ENCODE peak calls at places on chromosomes 16 and 17, in five cellular contexts. K, Y, I, G and O are unnamed samples.

GRCh38 chr17:13416748-13417363 is 184.9 kb downstream of the HS3ST3A1 start:
- DNase-seq in Y (no peak), K (peak; percentile 24), I (no peak), G (no peak), O (no peak)

GRCh38 chr16:30066882-30067583 is 1.5 kb downstream of the ALDOA start:
- DNase-seq in K (peak; percentile 40), G (no peak), I (no peak), Y (no peak), O (no peak)

GRCh38 chr17:67879662-67880061 is 54.4 kb downstream of the BPTF start:
- DNase-seq in Y (no peak), G (no peak), K (no peak), I (no peak), O (peak; percentile 48)

GRCh38 chr17:17626151-17626805 is 34.8 kb upstream of the PEMT start:
- DNase-seq in K (no peak), G (peak; percentile 71), I (peak; percentile 89), Y (no peak), O (peak; percentile 81)

GRCh38 chr17:45775576-45776011 is 8.5 kb upstream of the CRHR1 start:
- DNase-seq in I (no peak), K (no peak), Y (no peak), G (no peak), O (no peak)

GRCh38 chr17:28711723-28712036 is at the start of gene PROCA1:
- DNase-seq in Y (peak; percentile 78), G (no peak), I (no peak), K (no peak), O (peak; percentile 81)

GRCh38 chr16:91484-91883 is 13.5 kb downstream of the MPG start:
- DNase-seq in Y (no peak), G (no peak), I (no peak), K (no peak), O (no peak)

GRCh38 chr17:47687748-47688147 is 6.2 kb upstream of the TBKBP1 start:
- DNase-seq in Y (no peak), K (peak; percentile 59), G (peak; percentile 60), I (peak; percentile 71), O (peak; percentile 61)

GRCh38 chr16:66936462-66936861 is 1.1 kb downstream of the CES2 start:
- DNase-seq in K (no peak), I (no peak), G (no peak), Y (no peak), O (no peak)

GRCh38 chr16:66480265-66481080 is 53.4 kb downstream of the BEAN1 start:
- DNase-seq in I (peak; percentile 28), K (no peak), Y (no peak), G (no peak), O (no peak)

GRCh38 chr17:68556551-68556950 is 44.3 kb downstream of the PRKAR1A start:
- DNase-seq in K (no peak), G (no peak), Y (no peak), I (no peak), O (no peak)

GRCh38 chr17:17834974-17835373 is 1.8 kb downstream of the SREBF1 start:
- DNase-seq in G (no peak), I (no peak), K (no peak), Y (no peak), O (no peak)

GRCh38 chr17:45294506-45294905 is 22.3 kb downstream of the MAP3K14 start:
- DNase-seq in K (peak; percentile 89), Y (no peak), G (no peak), I (no peak), O (no peak)

GRCh38 chr16:87389245-87389644 is 2.9 kb upstream of the MAP1LC3B start:
- DNase-seq in I (no peak), G (no peak), K (no peak), Y (peak; percentile 40), O (no peak)

GRCh38 chr16:64132686-64133085 is 989.2 kb downstream of the CDH11 start:
- DNase-seq in G (no peak), K (no peak), Y (no peak), I (no peak), O (no peak)

GRCh38 chr16:3131755-3132377 is 3.0 kb upstream of the ZNF213 start:
- DNase-seq in I (peak; percentile 82), G (peak; percentile 78), K (peak; percentile 70), Y (peak; percentile 75), O (peak; percentile 90)

GRCh38 chr16:69187387-69187890 is 475 bp downstream of the SNTB2 start:
- DNase-seq in I (peak; percentile 56), G (peak; percentile 78), Y (peak; percentile 81), K (peak; percentile 73), O (peak; percentile 60)

GRCh38 chr16:87713469-87714229 is 52.1 kb downstream of the KLHDC4 start:
- DNase-seq in G (no peak), I (no peak), K (no peak), Y (no peak), O (no peak)

GRCh38 chr17:82638183-82638773 is 10.0 kb downstream of the WDR45B start:
- DNase-seq in G (no peak), K (no peak), Y (no peak), I (no peak), O (no peak)

GRCh38 chr17:81870155-81870977 is 771 bp downstream of the ARHGDIA start:
- DNase-seq in Y (peak; percentile 78), K (peak; percentile 82), I (peak; percentile 62), G (peak; percentile 69), O (peak; percentile 56)

DNA sequence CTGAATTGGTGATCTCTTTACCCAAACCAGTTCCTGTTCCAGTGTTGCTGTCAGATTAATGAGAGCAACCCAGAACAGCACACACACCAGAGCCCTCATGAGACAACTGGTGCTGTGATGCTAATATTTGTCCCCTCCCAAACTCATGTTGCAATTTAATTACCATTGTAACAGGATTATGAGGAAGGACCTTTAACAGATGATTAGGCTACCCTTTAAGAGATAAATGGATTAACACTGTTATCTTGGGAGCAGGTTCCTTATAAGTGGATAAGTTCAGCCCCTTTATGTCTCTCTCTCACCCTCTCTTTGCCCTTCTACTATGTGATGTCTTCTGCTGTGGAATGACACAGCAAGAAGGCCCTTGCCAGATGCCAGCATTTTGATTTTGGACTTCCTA is 1.1 kb upstream of the CCDC182 start:
- DNase-seq in Y (no peak), I (no peak), G (no peak), K (no peak), O (no peak)
- H3K4me2 ChIP-seq in Y (no peak overlapping the region), I (no peak overlapping the region), G (no peak overlapping the region), K (no peak overlapping the region), O (no peak overlapping the region)

GRCh38 chr16:26531290-26531730 is 535.4 kb upstream of the C16orf82 start:
- DNase-seq in Y (no peak), I (no peak), G (no peak), K (no peak), O (no peak)
- H3K4me2 ChIP-seq in Y (no peak overlapping the region), I (no peak overlapping the region), G (no peak overlapping the region), K (no peak overlapping the region), O (no peak overlapping the region)

DNA sequence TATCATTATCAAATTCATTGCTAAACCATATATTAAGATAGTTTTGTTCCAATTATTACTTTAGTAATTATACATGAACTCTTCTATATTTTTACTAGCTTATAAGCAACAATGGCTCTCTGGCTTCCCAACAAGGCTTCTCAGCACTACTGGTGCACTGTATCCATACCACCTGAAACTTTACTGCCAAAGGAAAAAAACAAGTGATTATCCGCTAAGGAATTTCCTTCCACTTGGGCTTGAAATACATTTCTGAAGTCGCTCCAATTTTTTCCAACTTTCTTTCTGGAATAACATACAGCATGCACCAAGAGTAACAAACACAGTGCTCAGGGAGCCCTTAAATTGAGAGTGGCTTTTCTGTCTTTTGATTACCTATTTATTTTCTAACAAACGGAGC is 2.1 kb downstream of the CSNK2A2 start:
- DNase-seq in Y (no peak), I (no peak), G (no peak), K (no peak), O (no peak)
- H3K4me2 ChIP-seq in Y (peak overlapping the region; percentile 99), I (no peak overlapping the region), G (peak overlapping the region; percentile 89), K (no peak overlapping the region), O (no peak overlapping the region)

GRCh38 chr17:76350463-76350862 is 3.3 kb downstream of the PRPSAP1 start:
- DNase-seq in G (no peak), I (no peak), Y (peak; percentile 9), K (no peak), O (no peak)
- H3K4me2 ChIP-seq in G (no peak overlapping the region), I (no peak overlapping the region), Y (no peak overlapping the region), K (no peak overlapping the region), O (no peak overlapping the region)

GRCh38 chr17:75049057-75049456 is 2.0 kb downstream of the KCTD2 start:
- DNase-seq in K (no peak), I (no peak), G (no peak), Y (no peak), O (no peak)
- H3K4me2 ChIP-seq in K (peak overlapping the region; percentile 98), I (no peak overlapping the region), G (peak overlapping the region; percentile 95), Y (peak overlapping the region; percentile 86), O (peak overlapping the region; percentile 100)

GRCh38 chr16:11133344-11133921 is 122.6 kb downstream of the SOCS1 start:
- DNase-seq in I (peak; percentile 24), Y (no peak), G (no peak), K (peak; percentile 99), O (no peak)
- H3K4me2 ChIP-seq in I (no peak overlapping the region), Y (no peak overlapping the region), G (no peak overlapping the region), K (peak overlapping the region; percentile 77), O (no peak overlapping the region)

DNA sequence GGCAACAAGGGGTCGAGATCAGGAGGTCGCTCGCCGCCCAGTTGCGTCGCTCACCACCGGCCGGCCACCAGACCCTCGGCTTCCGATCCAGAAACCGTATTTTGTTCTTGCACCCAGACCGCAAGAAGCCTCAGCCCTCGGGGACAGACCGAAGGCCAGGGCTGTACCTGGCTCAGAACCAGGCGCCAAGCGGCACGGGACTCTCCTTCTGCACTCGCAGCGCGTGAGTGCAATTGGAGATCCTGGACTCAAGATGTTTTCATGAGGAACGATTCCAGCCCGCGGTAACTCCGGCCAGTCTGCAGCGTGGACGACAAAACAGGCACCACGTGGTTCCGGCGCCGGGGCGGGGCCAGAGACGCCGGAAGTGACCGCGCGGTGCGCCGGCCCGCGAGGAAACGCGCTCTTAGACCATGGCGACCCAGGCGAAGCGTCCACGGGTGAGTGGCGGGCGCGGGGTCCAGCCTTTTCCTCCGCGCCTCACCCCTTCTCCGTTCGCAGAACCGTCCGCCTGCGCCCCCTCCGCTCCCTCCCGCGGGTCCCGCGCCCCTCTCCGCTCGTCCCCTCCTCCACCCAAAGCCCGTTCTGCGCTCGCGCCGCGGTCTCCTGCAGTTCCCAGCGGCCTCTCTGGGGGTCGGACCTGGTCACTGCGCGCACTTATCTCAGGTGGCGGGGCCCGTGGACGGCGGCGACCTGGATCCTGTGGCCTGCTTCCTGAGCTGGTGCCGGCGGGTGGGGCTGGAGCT is at the start of gene SETD6:
- DNase-seq in Y (no peak), G (peak; percentile 93), I (peak; percentile 87), K (peak; percentile 95), O (peak; percentile 94)
- H3K4me2 ChIP-seq in Y (no peak within 1 kb of the TSS), G (peak within 1 kb of the TSS; percentile 82), I (peak within 1 kb of the TSS; percentile 56), K (peak within 1 kb of the TSS; percentile 97), O (peak within 1 kb of the TSS; percentile 99)

GRCh38 chr17:37824534-37825485 is 80.0 kb upstream of the HNF1B start:
- DNase-seq in Y (peak; percentile 97), G (no peak), K (peak; percentile 67), I (peak; percentile 84), O (peak; percentile 44)
- H3K4me2 ChIP-seq in Y (peak overlapping the region; percentile 68), G (no peak overlapping the region), K (no peak overlapping the region), I (no peak overlapping the region), O (no peak overlapping the region)